ENCODE peak calls at places on chromosomes 1 and 21, in seven cellular contexts. B, C, J, L, S, O and W are unnamed samples.

GRCh38 chr1:174659823-174660222 is 212.1 kb downstream of the GPR52 start:
- DNase-seq in J (no peak), C (no peak), S (no peak), B (peak; percentile 61), L (no peak), O (peak; percentile 4), W (no peak)

GRCh38 chr1:171983584-171983983 is 142.3 kb downstream of the DNM3 start:
- DNase-seq in L (no peak), B (peak; percentile 32), O (no peak), C (no peak), S (no peak), J (no peak), W (peak; percentile 43)

GRCh38 chr1:235129774-235130570 is 1.3 kb upstream of the TOMM20 start:
- DNase-seq in S (no peak), O (peak; percentile 71), B (no peak), J (no peak), L (no peak), C (no peak), W (no peak)

GRCh38 chr1:47870946-47871750 is 126.0 kb downstream of the TRABD2B start:
- DNase-seq in J (no peak), B (no peak), L (no peak), C (no peak), S (no peak), O (no peak), W (no peak)

GRCh38 chr1:11851171-11851570 is 3.6 kb upstream of the NPPA start:
- DNase-seq in L (no peak), J (no peak), B (no peak), O (no peak), C (no peak), S (no peak), W (no peak)

GRCh38 chr1:219666242-219666641 is 53.3 kb upstream of the ZC3H11B start:
- DNase-seq in B (peak; percentile 32), J (no peak), C (no peak), O (no peak), L (no peak), S (no peak), W (no peak)

GRCh38 chr1:179817789-179818188 is 59.8 kb downstream of the TOR1AIP2 start:
- DNase-seq in L (no peak), B (peak; percentile 53), J (no peak), S (no peak), O (no peak), C (peak; percentile 49), W (no peak)

GRCh38 chr1:198179556-198179981 is 22.8 kb downstream of the NEK7 start:
- DNase-seq in B (peak; percentile 74), C (no peak), J (no peak), S (no peak), O (no peak), L (no peak), W (no peak)

GRCh38 chr1:178220094-178220493 is 126.2 kb downstream of the RASAL2 start:
- DNase-seq in L (no peak), B (peak; percentile 65), S (no peak), C (no peak), J (no peak), O (no peak), W (no peak)

GRCh38 chr21:38223893-38224540 is 32.8 kb upstream of the KCNJ15 start:
- DNase-seq in C (no peak), B (peak; percentile 26), O (no peak), L (no peak), J (no peak), S (no peak), W (peak; percentile 75)

GRCh38 chr1:3067671-3068399 is 1.2 kb upstream of the PRDM16 start:
- DNase-seq in O (no peak), B (no peak), C (no peak), L (no peak), J (no peak), S (no peak), W (no peak)

GRCh38 chr1:2311184-2312032 is 79.9 kb downstream of the MORN1 start:
- DNase-seq in B (peak; percentile 58), J (peak; percentile 75), S (peak; percentile 49), O (peak; percentile 73), L (no peak), C (no peak), W (peak; percentile 61)

GRCh38 chr1:62621907-62622306 is 24.6 kb downstream of the ANGPTL3 start:
- DNase-seq in C (no peak), J (peak; percentile 44), L (peak; percentile 60), B (peak; percentile 95), O (peak; percentile 98), S (no peak), W (peak; percentile 90)

GRCh38 chr1:235054961-235055360 is 73.7 kb downstream of the TOMM20 start:
- DNase-seq in S (no peak), O (no peak), J (no peak), L (no peak), B (no peak), C (no peak), W (no peak)

GRCh38 chr1:54800899-54801759 is at the start of gene TTC22:
- DNase-seq in O (no peak), L (peak; percentile 35), C (no peak), J (peak; percentile 71), S (no peak), B (no peak), W (no peak)

GRCh38 chr1:78834201-78834741 is 172.3 kb downstream of the ADGRL4 start:
- DNase-seq in C (no peak), B (no peak), J (no peak), S (no peak), L (no peak), O (no peak), W (no peak)

GRCh38 chr1:201882665-201883132 is 6.0 kb upstream of the SHISA4 start:
- DNase-seq in J (peak; percentile 64), C (no peak), S (no peak), O (no peak), B (peak; percentile 87), L (peak; percentile 7), W (peak; percentile 44)

GRCh38 chr1:223256034-223256433 is 107.9 kb downstream of the SUSD4 start:
- DNase-seq in J (no peak), S (no peak), C (no peak), B (no peak), L (no peak), O (no peak), W (no peak)

GRCh38 chr1:230745071-230745470 is 2.1 kb upstream of the CAPN9 start:
- DNase-seq in S (no peak), O (no peak), L (no peak), J (no peak), C (no peak), B (no peak), W (no peak)

GRCh38 chr1:164725401-164725800 is 166.4 kb downstream of the PBX1 start:
- DNase-seq in C (peak; percentile 20), B (peak; percentile 56), J (no peak), S (no peak), L (no peak), O (no peak), W (no peak)

GRCh38 chr1:34292472-34292871 is 115.8 kb downstream of the C1orf94 start:
- DNase-seq in S (no peak), B (no peak), L (no peak), C (no peak), J (no peak), O (no peak), W (no peak)

GRCh38 chr1:47697616-47698335 is 259.9 kb downstream of the FOXD2 start:
- DNase-seq in L (no peak), O (no peak), S (no peak), B (no peak), C (no peak), J (no peak), W (no peak)

GRCh38 chr21:42665026-42665425 is 11.6 kb downstream of the PDE9A start:
- DNase-seq in J (peak; percentile 52), O (no peak), S (no peak), L (no peak), C (no peak), B (no peak), W (no peak)

GRCh38 chr1:17304827-17305177 is 3.2 kb upstream of the PADI4 start:
- DNase-seq in L (no peak), S (no peak), J (no peak), C (no peak), O (no peak), B (no peak), W (no peak)
- H3K4me2 ChIP-seq in L (no peak overlapping the region), S (no peak overlapping the region), J (no peak overlapping the region), C (no peak overlapping the region), O (no peak overlapping the region), B (no peak overlapping the region), W (peak overlapping the region; percentile 8)

DNA sequence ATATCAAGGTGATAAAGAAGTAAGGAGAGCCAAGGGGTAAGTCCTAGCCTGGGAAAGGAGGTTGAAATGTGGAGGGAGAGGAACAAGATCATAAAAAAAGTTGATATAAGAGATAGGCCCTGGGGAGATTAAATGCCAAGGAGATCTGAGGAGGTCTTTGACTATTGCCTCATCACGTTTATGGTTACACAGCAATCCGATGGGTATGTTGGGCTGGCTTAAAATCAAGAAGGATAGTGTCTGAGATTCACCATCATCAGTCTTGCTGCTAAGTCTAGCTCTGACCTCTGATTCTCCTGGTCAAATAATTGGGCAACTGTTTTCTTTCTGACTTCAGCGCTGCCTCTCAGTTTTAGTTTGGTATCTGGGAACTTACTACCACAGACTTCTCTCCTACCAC is 416.3 kb downstream of the GPATCH2 start:
- DNase-seq in O (no peak), L (no peak), S (no peak), J (no peak), C (no peak), B (no peak), W (no peak)
- TF ChIP-seq USF2 in O (no peak), L (no peak), S (no peak), J (no peak), C (no peak), B (no peak), W (no peak)

GRCh38 chr1:6866825-6867224 is 81.6 kb downstream of the CAMTA1 start:
- DNase-seq in J (no peak), C (no peak), S (peak; percentile 5), B (no peak), L (no peak), O (no peak), W (no peak)
- H3K4me2 ChIP-seq in J (no peak overlapping the region), C (no peak overlapping the region), S (no peak overlapping the region), B (no peak overlapping the region), L (no peak overlapping the region), O (no peak overlapping the region), W (no peak overlapping the region)

GRCh38 chr1:36982708-36983107 is 51.6 kb downstream of the GRIK3 start:
- DNase-seq in J (no peak), O (no peak), L (no peak), C (no peak), B (no peak), S (no peak), W (no peak)

GRCh38 chr1:36984675-36985074 is 49.6 kb downstream of the GRIK3 start:
- DNase-seq in O (no peak), J (no peak), C (no peak), S (no peak), B (no peak), L (no peak), W (no peak)

GRCh38 chr1:36984026-36984425 is 50.3 kb downstream of the GRIK3 start:
- DNase-seq in J (no peak), O (no peak), B (no peak), C (no peak), S (no peak), L (no peak), W (no peak)

GRCh38 chr1:36981126-36981525 is 53.2 kb downstream of the GRIK3 start:
- DNase-seq in B (no peak), L (no peak), S (no peak), O (no peak), J (no peak), C (no peak), W (no peak)

GRCh38 chr1:36981771-36982622 is 52.3 kb downstream of the GRIK3 start:
- DNase-seq in C (peak; percentile 28), B (no peak), O (no peak), J (no peak), S (no peak), L (no peak), W (no peak)
- TF ChIP-seq USF2 in C (no peak), B (no peak), O (no peak), J (no peak), S (no peak), L (no peak), W (no peak)

GRCh38 chr1:65159801-65160523 is 12.0 kb downstream of the AK4 start:
- DNase-seq in O (no peak), L (no peak), B (no peak), S (no peak), C (no peak), J (no peak), W (no peak)
- H3K4me2 ChIP-seq in O (peak overlapping the region; percentile 72), L (no peak overlapping the region), B (no peak overlapping the region), S (no peak overlapping the region), C (no peak overlapping the region), J (no peak overlapping the region), W (peak overlapping the region; percentile 23)